ENCODE peak calls at places on chromosomes 4 and X, in eight cellular contexts. V is spleen, Q is tibial nerve, F is ovary, E is A549, Y is gastrocnemius medialis, C is heart left ventricle, X is right lobe of liver. D is an unnamed sample.

GRCh38 chrX:18424482-18425198 is 768 bp upstream of the CDKL5 start:
- DNase-seq in Y (no peak), X (no peak), C (peak), Q (no peak), F (peak), E (peak), V (peak), D (peak)

GRCh38 chr4:153521995-153522799 is 56.0 kb downstream of the TMEM131L start:
- DNase-seq in C (no peak), E (no peak), F (no peak), Q (no peak), Y (no peak), X (peak), V (no peak), D (no peak)

GRCh38 chrX:30572678-30573077 is 4.9 kb downstream of the TASL start:
- DNase-seq in C (no peak), Y (no peak), E (no peak), X (no peak), Q (no peak), V (no peak), F (no peak), D (no peak)

GRCh38 chr4:173318648-173319211 is 15.4 kb downstream of the HMGB2 start:
- DNase-seq in E (peak), X (no peak), Y (no peak), C (no peak), Q (no peak), F (no peak), V (no peak), D (no peak)

GRCh38 chr4:138488527-138488926 is 246.4 kb upstream of the SLC7A11 start:
- DNase-seq in X (no peak), F (no peak), E (no peak), Y (no peak), V (no peak), Q (no peak), C (no peak), D (no peak)

GRCh38 chr4:24922416-24922815 is 9.6 kb upstream of the CCDC149 start:
- DNase-seq in C (no peak), V (no peak), F (no peak), E (no peak), Y (no peak), X (no peak), Q (no peak), D (no peak)

GRCh38 chr4:93743638-93744037 is 84.9 kb upstream of the ATOH1 start:
- DNase-seq in E (no peak), X (no peak), Q (no peak), F (no peak), V (no peak), C (no peak), Y (no peak), D (no peak)

GRCh38 chr4:26171953-26172352 is 148.9 kb upstream of the RBPJ start:
- DNase-seq in C (no peak), F (no peak), E (no peak), Q (no peak), V (no peak), Y (no peak), X (no peak), D (no peak)

GRCh38 chr4:184288451-184289178 is 70.9 kb upstream of the ENPP6 start:
- DNase-seq in V (no peak), E (no peak), C (no peak), F (no peak), X (no peak), Y (no peak), Q (peak), D (no peak)

GRCh38 chr4:111806331-111806730 is 338.9 kb upstream of the FAM241A start:
- DNase-seq in C (no peak), Q (no peak), F (no peak), E (peak), X (no peak), Y (no peak), V (no peak), D (no peak)

GRCh38 chr4:15765910-15766703 is 12.0 kb upstream of the CD38 start:
- DNase-seq in E (no peak), F (no peak), Y (no peak), X (no peak), Q (no peak), C (no peak), V (no peak), D (no peak)

GRCh38 chr4:22688236-22688635 is 4.5 kb upstream of the GBA3 start:
- DNase-seq in X (no peak), C (no peak), V (no peak), Y (no peak), E (no peak), F (no peak), Q (no peak), D (no peak)

GRCh38 chr4:61200991-61201526 is 933 bp downstream of the ADGRL3 start:
- DNase-seq in E (no peak), X (no peak), F (no peak), Y (no peak), Q (peak), C (peak), V (no peak), D (peak)

GRCh38 chrX:133497356-133497755 is 82.1 kb upstream of the GPC4 start:
- DNase-seq in X (no peak), C (no peak), E (no peak), F (no peak), Y (no peak), V (peak), Q (no peak), D (no peak)

GRCh38 chrX:133838761-133839676 is 146.4 kb downstream of the GPC3 start:
- DNase-seq in X (no peak), C (no peak), F (peak), Q (peak), V (no peak), E (peak), Y (no peak), D (peak)

GRCh38 chr4:119730644-119730995 is 102.0 kb upstream of the PDE5A start:
- DNase-seq in X (no peak), F (no peak), C (no peak), V (no peak), Y (no peak), Q (no peak), E (no peak), D (no peak)

GRCh38 chrX:10039821-10040793 is 72.9 kb downstream of the CLDN34 start:
- DNase-seq in V (no peak), Q (no peak), F (no peak), Y (no peak), E (peak), C (no peak), X (no peak), D (no peak)

GRCh38 chr4:82045267-82045666 is 328.5 kb downstream of the HNRNPD start:
- DNase-seq in Q (no peak), E (no peak), F (no peak), Y (no peak), C (no peak), X (no peak), V (no peak), D (no peak)

GRCh38 chr4:82043081-82043808 is 330.5 kb downstream of the HNRNPD start:
- DNase-seq in Y (no peak), X (peak), V (no peak), C (no peak), Q (no peak), F (no peak), E (no peak), D (no peak)

GRCh38 chr4:82042042-82042441 is 331.7 kb downstream of the HNRNPD start:
- DNase-seq in X (no peak), Q (no peak), Y (no peak), V (no peak), C (no peak), E (no peak), F (no peak), D (no peak)

GRCh38 chr4:82043809-82044137 is 330.0 kb downstream of the HNRNPD start:
- DNase-seq in Y (no peak), C (no peak), V (no peak), X (no peak), F (no peak), Q (no peak), E (no peak), D (no peak)

GRCh38 chr4:82044141-82044993 is 329.4 kb downstream of the HNRNPD start:
- DNase-seq in C (peak), X (peak), F (peak), E (peak), Y (peak), V (peak), Q (peak), D (peak)
- TF ChIP-seq POLR2A in C (no peak), X (no peak), F (no peak), E (no peak), Y (no peak), V (no peak), Q (no peak), D (no peak)

GRCh38 chr4:18695733-18696527 is 674.4 kb upstream of the LCORL start:
- DNase-seq in E (no peak), X (no peak), C (no peak), V (no peak), Y (no peak), Q (no peak), F (no peak), D (no peak)
- TF ChIP-seq CTCF in E (no peak), X (no peak), C (no peak), V (no peak), Y (no peak), Q (no peak), F (no peak), D (no peak)

DNA sequence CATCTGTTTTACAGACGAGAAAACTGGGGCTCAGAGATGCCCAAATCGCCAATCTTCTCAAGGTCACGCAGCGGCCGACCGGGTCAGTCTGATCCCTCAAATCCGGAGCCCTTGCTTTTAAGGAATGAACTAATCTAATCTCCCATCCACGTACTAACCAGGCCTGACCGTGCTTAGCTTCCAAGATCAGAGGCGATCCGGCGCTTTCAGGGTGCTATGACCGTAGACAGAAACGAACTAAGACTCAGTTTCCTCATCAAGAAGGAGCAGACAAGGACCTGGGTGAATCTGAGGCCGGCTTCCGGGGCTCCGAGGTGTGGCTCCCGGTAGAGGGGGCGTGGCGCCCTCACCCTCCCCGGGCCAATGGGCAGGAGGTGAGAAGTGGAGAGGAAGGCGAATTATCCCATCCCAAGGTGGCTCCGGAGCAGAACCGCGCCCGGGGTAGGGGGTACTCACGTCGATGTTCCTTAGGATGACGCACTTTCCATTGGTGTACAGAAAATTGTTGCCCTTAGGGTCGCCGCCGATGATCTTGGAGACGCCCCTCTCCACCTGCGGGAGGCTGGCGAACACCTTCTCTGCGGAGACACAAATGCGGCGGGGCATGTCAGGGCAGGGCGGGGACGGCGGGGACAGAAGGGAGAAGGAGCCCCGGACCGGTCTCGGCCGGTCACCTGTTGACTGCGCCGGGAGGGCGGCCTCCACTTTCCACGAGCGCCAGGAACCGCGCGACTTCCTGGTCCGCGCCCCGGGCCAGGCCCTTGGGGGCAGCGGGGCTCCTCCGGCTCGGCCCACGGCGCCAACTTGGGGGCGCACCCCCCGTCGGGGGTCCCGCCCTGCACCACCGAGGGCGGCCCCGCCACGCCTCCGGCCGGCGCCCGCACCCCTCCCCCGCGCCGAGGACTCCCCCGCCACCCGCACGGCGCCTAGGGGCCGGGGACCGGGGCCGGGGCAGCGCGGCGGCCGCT is 658 bp downstream of the WDR1 start:
- DNase-seq in Y (peak), C (no peak), V (peak), F (peak), Q (no peak), E (peak), X (peak), D (peak)
- TF ChIP-seq POLR2A in Y (no peak), C (no peak), V (no peak), F (no peak), Q (no peak), E (no peak), X (peak), D (no peak)

GRCh38 chr4:97978791-97979488 is 164.3 kb downstream of the STPG2 start:
- DNase-seq in Q (no peak), E (no peak), Y (no peak), V (no peak), X (no peak), F (no peak), C (no peak), D (no peak)

GRCh38 chr4:97990409-97990808 is 152.9 kb downstream of the STPG2 start:
- DNase-seq in Q (no peak), V (no peak), Y (no peak), X (no peak), C (no peak), F (no peak), E (no peak), D (no peak)

GRCh38 chr4:97987019-97987648 is 156.1 kb downstream of the STPG2 start:
- DNase-seq in X (no peak), Q (no peak), E (peak), C (no peak), V (no peak), F (no peak), Y (no peak), D (no peak)

DNA sequence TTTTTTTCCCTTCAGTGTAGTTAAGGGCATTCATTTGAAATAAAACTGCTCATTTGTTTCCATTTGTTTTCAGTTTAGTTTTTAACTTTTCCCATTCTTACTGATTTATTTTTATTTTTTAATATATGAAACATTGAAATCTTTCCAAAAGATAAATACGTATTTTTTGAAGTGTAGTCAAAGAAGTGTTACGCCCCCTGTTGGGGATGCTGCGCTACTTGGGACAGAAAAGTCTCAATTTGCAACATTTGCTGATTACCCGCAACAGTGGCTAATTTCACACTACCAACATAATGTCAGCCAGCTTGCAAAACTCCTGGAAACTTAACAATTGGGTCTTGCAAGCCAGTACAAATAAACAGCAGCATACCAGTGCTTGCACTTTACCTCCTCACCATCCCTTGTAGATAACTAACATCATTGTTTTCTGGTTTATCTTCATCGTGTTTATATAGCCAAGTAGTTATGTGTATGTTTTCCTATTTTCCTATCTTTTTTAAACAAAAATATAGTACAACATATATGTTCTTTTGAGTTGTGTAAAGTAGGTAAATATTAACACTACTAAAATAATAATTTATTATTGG is 158.6 kb downstream of the STPG2 start:
- DNase-seq in F (no peak), Q (no peak), V (no peak), C (no peak), X (no peak), E (peak), Y (no peak), D (peak)
- TF ChIP-seq CTCF in F (no peak), Q (no peak), V (no peak), C (no peak), X (peak), E (no peak), Y (no peak), D (peak)

GRCh38 chr4:127965803-127966175 is 583 bp downstream of the ABHD18 start:
- DNase-seq in X (no peak), Y (peak), Q (peak), C (no peak), E (peak), F (no peak), V (peak), D (peak)

GRCh38 chr4:127959794-127960193 is 5.2 kb downstream of the MFSD8 start:
- DNase-seq in C (no peak), X (no peak), Y (no peak), V (no peak), F (no peak), E (no peak), Q (no peak), D (no peak)

GRCh38 chr4:127968565-127968964 is 3.4 kb downstream of the ABHD18 start:
- DNase-seq in Y (no peak), Q (no peak), E (no peak), F (no peak), X (no peak), C (no peak), V (no peak), D (no peak)

GRCh38 chr4:127967141-127967775 is 2.1 kb downstream of the ABHD18 start:
- DNase-seq in Q (no peak), C (no peak), X (no peak), F (no peak), V (no peak), E (no peak), Y (no peak), D (no peak)

DNA sequence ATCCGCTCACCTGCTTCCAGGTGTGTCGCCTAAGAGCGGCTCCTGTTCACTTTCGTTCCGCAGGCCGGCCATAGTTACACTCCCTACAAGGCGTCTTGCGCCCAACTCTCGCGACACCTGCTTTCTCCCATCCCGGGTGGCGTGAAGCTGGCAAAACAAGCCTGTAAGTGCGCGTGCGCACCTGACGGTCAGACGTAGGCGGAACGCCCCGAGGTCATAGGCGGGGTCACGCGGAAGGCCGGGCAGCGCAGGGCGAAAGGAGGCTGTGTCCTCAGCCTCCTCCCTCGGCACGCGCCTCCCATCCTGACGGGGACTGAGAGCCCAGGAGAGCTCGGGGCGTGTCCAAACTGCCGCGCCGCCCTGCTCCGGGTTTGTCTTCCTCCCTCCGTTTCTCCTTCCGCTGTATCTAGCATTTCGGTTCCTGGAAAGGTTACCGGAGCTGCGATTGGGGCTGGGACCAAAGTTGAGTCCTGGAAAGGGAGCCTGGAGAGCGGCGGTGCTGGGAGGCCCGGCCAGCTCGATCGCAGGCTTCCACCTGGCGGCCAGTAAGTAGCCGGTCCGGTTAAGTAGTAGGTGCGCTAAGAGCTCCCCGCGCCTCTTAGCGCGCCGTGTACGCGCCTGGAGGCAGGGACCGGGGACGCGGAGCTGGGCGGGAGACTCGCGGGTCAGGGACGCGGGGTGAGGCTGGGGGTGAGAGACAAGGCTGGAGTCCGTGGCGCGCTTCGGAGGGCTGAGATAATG is at the start of the genes ABHD18 and MFSD8:
- DNase-seq in F (peak), E (peak), X (peak), Q (peak), C (peak), V (peak), Y (peak), D (peak)
- TF ChIP-seq POLR2A in F (peak), E (peak), X (peak), Q (peak), C (peak), V (peak), Y (peak), D (peak)

GRCh38 chr4:44425614-44426208 is 22.9 kb downstream of the KCTD8 start:
- DNase-seq in V (no peak), X (no peak), F (no peak), Y (no peak), Q (no peak), E (peak), C (no peak), D (peak)
- TF ChIP-seq CTCF in V (no peak), X (peak), F (no peak), Y (peak), Q (no peak), E (no peak), C (no peak), D (peak)

D was measured in testis.